ENCODE peak calls at places on chromosomes 12 and 14, in six cellular contexts. T, K, F, N, R and P are unnamed samples.

GRCh38 chr12:106601548-106601947 is 18.7 kb downstream of the RFX4 start:
- DNase-seq in T (peak; percentile 5), F (no peak), R (no peak), N (no peak), K (no peak), P (no peak)

GRCh38 chr14:44700184-44700583 is 193.1 kb upstream of the FSCB start:
- DNase-seq in N (no peak), R (no peak), T (no peak), K (no peak), F (no peak), P (no peak)

GRCh38 chr12:44581642-44582242 is 294.4 kb downstream of the NELL2 start:
- DNase-seq in K (no peak), R (no peak), N (no peak), T (peak; percentile 89), F (no peak), P (no peak)

GRCh38 chr12:43602738-43603137 is 50.7 kb upstream of the ADAMTS20 start:
- DNase-seq in T (no peak), N (no peak), F (no peak), R (no peak), K (no peak), P (no peak)

GRCh38 chr14:106879241-106879640 is 1352.9 kb downstream of the TMEM121 start:
- DNase-seq in T (peak; percentile 6), R (peak; percentile 44), F (peak; percentile 65), N (peak; percentile 10), K (no peak), P (no peak)

GRCh38 chr12:4112734-4113396 is 160.7 kb upstream of the CCND2 start:
- DNase-seq in F (no peak), T (no peak), K (no peak), R (no peak), N (no peak), P (no peak)

GRCh38 chr12:50979369-50980052 is 27.2 kb downstream of the HIGD1C start:
- DNase-seq in T (no peak), K (no peak), N (no peak), R (no peak), F (no peak), P (no peak)

GRCh38 chr14:97056086-97056485 is 258.9 kb downstream of the VRK1 start:
- DNase-seq in F (no peak), T (peak; percentile 26), N (no peak), K (no peak), R (no peak), P (no peak)

GRCh38 chr12:3348055-3348454 is 142.9 kb upstream of the PRMT8 start:
- DNase-seq in K (no peak), T (no peak), F (no peak), R (no peak), N (no peak), P (no peak)

GRCh38 chr12:236445-236844 is 22.5 kb upstream of the SLC6A12 start:
- DNase-seq in N (no peak), T (no peak), K (no peak), R (no peak), F (no peak), P (no peak)

GRCh38 chr12:14664434-14665023 is 31.9 kb downstream of the GUCY2C start:
- DNase-seq in T (peak; percentile 71), R (peak; percentile 16), F (peak; percentile 6), N (peak; percentile 37), K (peak; percentile 57), P (peak; percentile 39)

GRCh38 chr12:46177842-46178608 is 90.8 kb downstream of the SLC38A1 start:
- DNase-seq in N (no peak), T (no peak), K (no peak), R (peak; percentile 12), F (no peak), P (no peak)

GRCh38 chr12:109247831-109248654 is 61.0 kb downstream of the FOXN4 start:
- DNase-seq in F (peak; percentile 75), N (no peak), R (no peak), K (no peak), T (no peak), P (no peak)

GRCh38 chr14:64828096-64828495 is 51.6 kb downstream of the SPTB start:
- DNase-seq in K (no peak), R (no peak), F (no peak), N (no peak), T (no peak), P (no peak)

GRCh38 chr14:94164685-94165431 is 9.3 kb upstream of the PPP4R4 start:
- DNase-seq in N (no peak), F (no peak), R (no peak), K (no peak), T (peak; percentile 51), P (no peak)

GRCh38 chr12:16272222-16272621 is 5.3 kb downstream of the SLC15A5 start:
- DNase-seq in F (no peak), T (no peak), R (no peak), N (no peak), K (no peak), P (no peak)

GRCh38 chr12:67471810-67472209 is 176.7 kb upstream of the DYRK2 start:
- DNase-seq in K (no peak), N (no peak), T (no peak), F (no peak), R (no peak), P (no peak)

GRCh38 chr12:108565976-108566375 is 3.6 kb downstream of the ISCU start:
- DNase-seq in T (no peak), K (peak; percentile 89), R (no peak), N (peak; percentile 80), F (no peak), P (no peak)

GRCh38 chr12:47881826-47882427 is 22.9 kb downstream of the VDR start:
- DNase-seq in N (no peak), R (no peak), T (no peak), K (no peak), F (no peak), P (no peak)

GRCh38 chr14:73463411-73463810 is 5.1 kb upstream of the NUMB start:
- DNase-seq in T (no peak), K (peak; percentile 86), N (no peak), F (peak; percentile 56), R (peak; percentile 24), P (no peak)

GRCh38 chr12:96516472-96517417 is 27.4 kb downstream of the CFAP54 start:
- DNase-seq in R (peak; percentile 79), N (peak; percentile 66), F (peak; percentile 43), K (peak; percentile 94), T (peak; percentile 86), P (peak; percentile 81)

GRCh38 chr14:25095784-25096390 is 45.9 kb upstream of the STXBP6 start:
- DNase-seq in K (no peak), T (no peak), R (peak; percentile 2), N (no peak), F (no peak), P (no peak)

GRCh38 chr14:89469210-89470198 is 52.5 kb upstream of the FOXN3 start:
- DNase-seq in R (peak; percentile 72), N (no peak), F (no peak), T (no peak), K (no peak), P (no peak)

GRCh38 chr14:74347096-74347794 is 1.0 kb upstream of the VRTN start:
- DNase-seq in F (no peak), T (peak; percentile 78), N (no peak), R (no peak), K (no peak), P (no peak)

GRCh38 chr12:46209165-46209564 is 59.7 kb downstream of the SLC38A1 start:
- DNase-seq in K (no peak), T (no peak), F (no peak), R (no peak), N (no peak), P (no peak)

DNA sequence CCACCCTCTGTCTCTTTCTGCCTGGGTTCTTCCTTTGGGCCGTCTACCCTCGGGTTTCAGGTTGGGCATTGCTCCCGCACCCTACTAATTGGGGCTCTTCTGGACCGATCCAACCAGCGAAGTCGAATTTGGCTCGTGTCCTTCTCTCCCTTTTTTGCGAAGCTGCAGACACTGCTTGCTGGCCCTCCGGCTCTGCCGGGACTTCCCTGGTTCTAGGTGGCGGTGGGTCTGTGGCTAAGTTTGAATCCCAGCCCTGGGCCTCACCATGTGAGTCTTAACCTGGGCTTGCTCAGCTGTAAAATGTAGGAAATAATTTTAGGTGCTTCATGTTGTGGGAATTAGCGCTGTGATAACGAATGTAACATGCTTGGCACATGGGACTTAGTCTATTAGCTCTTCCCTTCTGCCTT is 418 bp upstream of the CISTR start:
- DNase-seq in T (no peak), N (no peak), F (no peak), R (no peak), K (no peak), P (no peak)
- TF ChIP-seq EZH2 in T (no peak), N (no peak), F (peak; percentile 88), R (no peak), K (no peak), P (no peak)

GRCh38 chr12:124688356-124688992 is 121.1 kb upstream of the NCOR2 start:
- DNase-seq in K (peak; percentile 56), T (no peak), R (no peak), N (no peak), F (no peak), P (no peak)
- H3K27ac ChIP-seq in K (peak overlapping the region; percentile 67), T (no peak overlapping the region), R (no peak overlapping the region), N (no peak overlapping the region), F (no peak overlapping the region), P (no peak overlapping the region)

GRCh38 chr12:71638499-71638898 is 25.1 kb downstream of the ZFC3H1 start:
- DNase-seq in N (no peak), R (no peak), F (no peak), T (no peak), K (no peak), P (no peak)

GRCh38 chr12:71642264-71642663 is 21.4 kb downstream of the ZFC3H1 start:
- DNase-seq in N (no peak), T (no peak), R (no peak), F (no peak), K (no peak), P (no peak)

GRCh38 chr12:71641390-71641789 is 22.3 kb downstream of the ZFC3H1 start:
- DNase-seq in K (no peak), F (no peak), T (no peak), N (no peak), R (peak; percentile 58), P (no peak)

GRCh38 chr12:71639341-71639760 is 24.3 kb downstream of the ZFC3H1 start:
- DNase-seq in T (peak; percentile 37), N (no peak), K (no peak), F (peak; percentile 53), R (peak; percentile 43), P (no peak)

GRCh38 chr12:71640316-71640715 is 23.3 kb downstream of the ZFC3H1 start:
- DNase-seq in K (no peak), N (no peak), F (no peak), T (no peak), R (no peak), P (no peak)
- TF ChIP-seq POLR2AphosphoS5 in K (no peak), N (no peak), F (no peak), T (no peak), R (no peak), P (no peak)

DNA sequence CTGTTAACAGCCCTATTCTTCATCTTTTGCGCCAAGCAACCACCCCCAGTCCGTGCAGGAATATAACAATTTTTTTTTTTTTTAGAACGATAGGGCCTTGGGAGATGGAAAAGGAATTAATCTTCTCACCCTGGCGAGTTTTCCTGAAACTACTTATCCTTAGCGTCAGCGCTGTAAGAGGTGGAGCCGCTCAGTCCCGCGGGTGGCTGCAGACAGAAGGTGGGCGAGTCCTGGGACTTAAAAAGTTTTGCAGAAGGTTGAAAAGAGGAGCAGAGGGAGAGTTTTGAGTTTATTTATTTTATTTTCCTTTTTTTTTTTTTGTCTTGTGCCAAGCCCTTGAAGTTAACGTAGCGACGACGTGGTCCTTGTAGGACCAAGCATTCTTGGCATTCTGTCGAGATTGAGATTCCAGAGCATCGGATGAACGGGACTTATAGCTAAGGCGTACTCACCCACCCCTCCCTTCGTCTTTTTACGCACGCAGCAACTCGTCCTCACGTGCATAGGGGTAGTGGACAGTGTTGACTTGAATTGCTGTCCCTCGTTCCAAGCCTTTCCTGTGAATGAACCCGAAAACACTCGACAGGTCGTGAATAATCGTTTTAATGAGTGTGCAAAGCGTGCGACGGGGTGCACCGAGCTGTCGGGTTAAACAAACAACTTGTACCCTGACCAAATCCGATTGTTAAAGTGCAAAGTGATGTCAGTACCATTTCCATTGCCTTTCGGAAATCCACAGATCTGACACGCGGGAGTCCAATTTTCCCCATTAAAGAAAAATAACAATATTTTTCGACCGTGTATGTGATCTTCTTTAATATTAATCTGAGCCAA is 11.4 kb downstream of the FOXG1 start:
- DNase-seq in T (peak; percentile 83), K (no peak), N (no peak), R (no peak), F (no peak), P (no peak)
- TF ChIP-seq EZH2 in T (peak; percentile 49), K (peak; percentile 88), N (no peak), R (no peak), F (no peak), P (no peak)